ENCODE peak calls at places on chromosomes 11 and 22, in four cellular contexts. X is stimulated activated CD8-positive, alpha-beta memory T cell treated with anti-CD3 and anti-CD28 coated beads, Interleukin-4, amount 100 ng/mL, for 4 hours; J is foreskin melanocyte; N is GM23338. C is an unnamed sample.

GRCh38 chr11:105179542-105180278 is 40.1 kb upstream of the CARD18 start:
- DNase-seq in X (no peak), J (peak), N (no peak), C (no peak)

GRCh38 chr11:10911907-10912306 is 54.1 kb upstream of the ZBED5 start:
- DNase-seq in X (no peak), J (no peak), N (peak), C (no peak)

GRCh38 chr11:106031210-106031845 is 9.3 kb upstream of the MSANTD4 start:
- DNase-seq in X (no peak), J (no peak), N (no peak), C (no peak)

GRCh38 chr11:104654414-104654813 is 243.8 kb downstream of the CASP12 start:
- DNase-seq in X (no peak), J (no peak), N (no peak), C (no peak)

GRCh38 chr22:42548597-42549328 is 5.0 kb upstream of the SERHL2 start:
- DNase-seq in X (no peak), J (no peak), N (peak), C (no peak)

GRCh38 chr11:46936138-46937110 is at the start of gene CSTPP1:
- DNase-seq in X (peak), J (peak), N (peak), C (peak)

GRCh38 chr11:73330569-73331093 is 22.6 kb downstream of the ARHGEF17 start:
- DNase-seq in X (no peak), J (no peak), N (peak), C (peak)

GRCh38 chr11:74154621-74155281 is 16.1 kb downstream of the C2CD3 start:
- DNase-seq in X (no peak), J (no peak), N (no peak), C (no peak)

GRCh38 chr22:42316988-42317387 is 46.5 kb upstream of the TCF20 start:
- DNase-seq in X (peak), J (no peak), N (no peak), C (peak)

GRCh38 chr22:25368271-25368670 is 148.8 kb downstream of the CRYBB2 start:
- DNase-seq in X (no peak), J (peak), N (no peak), C (peak)

GRCh38 chr11:28566643-28567042 is 458.5 kb downstream of the METTL15 start:
- DNase-seq in X (no peak), J (peak), N (peak), C (peak)

GRCh38 chr11:12386745-12387144 is 9.4 kb downstream of the PARVA start:
- DNase-seq in X (no peak), J (no peak), N (no peak), C (no peak)

GRCh38 chr11:35006389-35007128 is 90.1 kb downstream of the PDHX start:
- DNase-seq in X (no peak), J (no peak), N (no peak), C (no peak)